ENCODE peak calls at places on chromosomes 11 and 22, in four cellular contexts. N is GM12878, C is SK-N-SH, J is HCT116. D is an unnamed sample.

GRCh38 chr11:104534268-104534667 is 364.0 kb downstream of the CASP12 start:
- DNase-seq in C (no peak), J (no peak), N (no peak), D (no peak)

GRCh38 chr11:106644824-106645223 is 373.5 kb downstream of the GUCY1A2 start:
- DNase-seq in J (no peak), N (no peak), C (no peak), D (no peak)

GRCh38 chr11:44614281-44614680 is 48.8 kb downstream of the CD82 start:
- DNase-seq in J (no peak), N (no peak), C (no peak), D (no peak)

GRCh38 chr11:56932572-56933235 is 56.0 kb upstream of the OR5AK2 start:
- DNase-seq in J (peak; percentile 63), N (no peak), C (no peak), D (no peak)

GRCh38 chr11:21630934-21631478 is 561.9 kb upstream of the ANO5 start:
- DNase-seq in N (peak; percentile 31), J (no peak), C (no peak), D (no peak)

GRCh38 chr22:38950527-38951111 is 6.8 kb upstream of the APOBEC3A start:
- DNase-seq in C (no peak), N (no peak), J (no peak), D (no peak)

GRCh38 chr11:33620423-33621120 is 80.1 kb downstream of the C11orf91 start:
- DNase-seq in J (no peak), N (no peak), C (peak; percentile 34), D (no peak)

GRCh38 chr11:130635937-130636336 is 187.5 kb downstream of the ADAMTS15 start:
- DNase-seq in J (no peak), N (no peak), C (no peak), D (no peak)

GRCh38 chr11:32451808-32452207 is 16.5 kb upstream of the WT1 start:
- DNase-seq in N (no peak), J (no peak), C (no peak), D (peak; percentile 49)

GRCh38 chr22:43424865-43425630 is 13.2 kb downstream of the MPPED1 start:
- DNase-seq in C (no peak), N (no peak), J (no peak), D (no peak)

GRCh38 chr11:12767022-12767421 is 92.8 kb downstream of the TEAD1 start:
- DNase-seq in N (no peak), C (no peak), J (no peak), D (no peak)

GRCh38 chr22:20864186-20864908 is 5.5 kb downstream of the SNAP29 start:
- DNase-seq in C (no peak), J (no peak), N (no peak), D (no peak)
- TF ChIP-seq JUND in C (no peak), J (no peak), N (no peak), D (no peak)

GRCh38 chr11:116500833-116501622 is 271.8 kb downstream of the BUD13 start:
- DNase-seq in C (peak; percentile 88), N (no peak), J (no peak), D (no peak)

GRCh38 chr11:116500002-116500832 is 272.6 kb downstream of the BUD13 start:
- DNase-seq in C (peak; percentile 84), N (no peak), J (no peak), D (no peak)

GRCh38 chr11:116501728-116502127 is 271.1 kb downstream of the BUD13 start:
- DNase-seq in C (no peak), J (no peak), N (no peak), D (no peak)

GRCh38 chr11:116499396-116500001 is 273.3 kb downstream of the BUD13 start:
- DNase-seq in C (peak; percentile 67), J (peak; percentile 64), N (no peak), D (peak; percentile 33)

DNA sequence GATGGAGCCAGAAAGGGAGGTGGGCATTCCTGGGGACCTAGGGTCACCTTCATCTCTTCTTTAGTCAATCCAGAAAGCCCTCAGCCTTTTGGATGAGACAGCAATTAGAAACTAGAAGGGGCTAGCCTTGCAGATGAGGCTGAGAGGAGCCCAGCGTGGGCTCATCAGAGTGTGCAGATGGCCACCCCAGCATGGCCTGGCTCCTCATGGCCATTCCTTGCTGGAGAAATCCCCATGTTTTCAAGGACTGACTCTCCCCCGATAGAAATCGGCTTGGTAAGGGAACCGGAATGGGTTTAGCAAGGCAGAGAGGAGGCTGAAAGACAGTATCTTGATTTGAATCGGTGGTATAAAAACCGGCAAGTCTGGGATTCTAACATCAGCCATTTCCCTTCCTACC is 274.6 kb downstream of the BUD13 start:
- DNase-seq in J (no peak), N (no peak), C (no peak), D (no peak)
- TF ChIP-seq JUND in J (no peak), N (no peak), C (no peak), D (no peak)

GRCh38 chr11:20512869-20513268 is 86.5 kb upstream of the SLC6A5 start:
- DNase-seq in N (no peak), C (no peak), J (no peak), D (no peak)

GRCh38 chr11:20511982-20512381 is 87.4 kb upstream of the SLC6A5 start:
- DNase-seq in C (no peak), N (no peak), J (no peak), D (no peak)
- TF ChIP-seq JUND in C (no peak), N (no peak), J (no peak), D (no peak)

GRCh38 chr11:61870429-61871039 is 20.8 kb downstream of the FADS3 start:
- DNase-seq in N (no peak), J (no peak), C (no peak), D (no peak)
- TF ChIP-seq JUND in N (no peak), J (no peak), C (no peak), D (no peak)

GRCh38 chr22:40178417-40179409 is 988 bp downstream of the TNRC6B start:
- DNase-seq in J (no peak), C (peak; percentile 16), N (no peak), D (no peak)
- TF ChIP-seq JUND in J (no peak), C (no peak), N (no peak), D (no peak)

DNA sequence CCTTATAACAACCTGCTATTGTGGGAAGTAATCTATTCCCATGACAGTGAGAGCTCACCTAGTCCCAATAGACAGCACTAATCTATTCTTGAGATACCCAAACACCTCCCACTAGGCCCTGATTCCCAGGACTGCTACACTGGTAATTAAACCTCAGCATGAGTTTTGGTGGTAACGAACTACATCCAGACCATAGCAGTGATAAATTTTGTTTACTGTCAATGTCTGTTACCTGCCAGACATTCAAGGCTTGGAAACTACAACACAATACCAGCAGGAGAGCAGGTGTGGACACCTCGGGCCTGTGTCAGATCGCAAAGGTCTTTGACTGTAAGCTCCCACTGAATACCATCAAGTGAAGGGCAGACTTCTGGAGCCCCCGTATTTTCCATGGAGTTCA is 187.1 kb downstream of the ARHGAP42 start:
- DNase-seq in C (no peak), J (no peak), N (no peak), D (no peak)
- TF ChIP-seq JUND in C (no peak), J (no peak), N (no peak), D (no peak)

GRCh38 chr11:79087238-79087956 is 353.4 kb downstream of the TENM4 start:
- DNase-seq in N (no peak), C (peak; percentile 40), J (no peak), D (no peak)
- TF ChIP-seq JUND in N (no peak), C (peak; percentile 93), J (no peak), D (no peak)

DNA sequence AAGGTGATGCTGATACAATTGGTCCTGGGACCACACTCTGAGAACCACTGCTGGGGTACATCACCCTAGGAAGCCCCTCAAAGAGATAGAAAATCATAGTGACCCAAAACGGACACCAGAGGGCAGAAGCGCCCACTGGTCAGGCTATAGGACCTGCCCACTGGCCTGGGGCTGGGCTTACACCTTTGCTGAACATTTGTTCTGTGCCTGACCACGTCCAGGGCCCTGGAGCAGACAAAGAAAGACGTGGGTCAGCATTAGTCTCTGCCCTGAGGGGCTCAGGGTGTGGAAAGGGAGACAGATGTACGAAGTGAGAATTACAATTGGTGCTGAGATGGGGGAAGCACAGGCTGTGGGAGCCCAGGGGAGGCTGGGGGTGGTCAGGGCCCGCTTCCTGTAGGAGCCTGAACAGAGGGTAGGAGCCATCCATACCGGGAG is 14.4 kb upstream of the SERPINH1 start:
- DNase-seq in N (no peak), C (peak; percentile 88), J (no peak), D (peak; percentile 75)
- TF ChIP-seq JUND in N (no peak), C (no peak), J (no peak), D (no peak)

GRCh38 chr11:125343086-125343731 is 152.9 kb downstream of the FEZ1 start:
- DNase-seq in C (no peak), J (no peak), N (no peak), D (no peak)
- TF ChIP-seq JUND in C (no peak), J (no peak), N (no peak), D (no peak)